ENCODE peak calls at places on chromosome 20, in nine cellular contexts. One of them, this sample, is unnamed.

GRCh38 chr20:53949319-53949839 is 121.0 kb downstream of the BCAS1 start:
- DNase-seq in brain microvascular endothelial cell: peak; percentile 95
- DNase-seq in Panc1: no peak
- DNase-seq in cardiac muscle cell: peak; percentile 88
- DNase-seq in IMR-90: peak; percentile 94
- DNase-seq in aorta: peak; percentile 84
- DNase-seq in small intestine: peak; percentile 55
- DNase-seq in heart right ventricle: peak; percentile 41
- DNase-seq in CD4-positive, alpha-beta T cell: peak; percentile 66
- DNase-seq in this sample: no peak

GRCh38 chr20:17878912-17879602 is 89.5 kb downstream of the SNX5 start:
- DNase-seq in brain microvascular endothelial cell: no peak
- DNase-seq in Panc1: no peak
- DNase-seq in cardiac muscle cell: no peak
- DNase-seq in IMR-90: no peak
- DNase-seq in aorta: no peak
- DNase-seq in small intestine: no peak
- DNase-seq in heart right ventricle: no peak
- DNase-seq in CD4-positive, alpha-beta T cell: no peak
- DNase-seq in this sample: no peak

GRCh38 chr20:41249371-41249770 is 68.2 kb downstream of the ZHX3 start:
- DNase-seq in brain microvascular endothelial cell: peak; percentile 92
- DNase-seq in Panc1: no peak
- DNase-seq in cardiac muscle cell: peak; percentile 94
- DNase-seq in IMR-90: peak; percentile 87
- DNase-seq in aorta: peak; percentile 86
- DNase-seq in small intestine: no peak
- DNase-seq in heart right ventricle: peak; percentile 57
- DNase-seq in CD4-positive, alpha-beta T cell: no peak
- DNase-seq in this sample: peak; percentile 90

GRCh38 chr20:409697-410559 is 1.8 kb downstream of the RBCK1 start:
- DNase-seq in brain microvascular endothelial cell: no peak
- DNase-seq in Panc1: no peak
- DNase-seq in cardiac muscle cell: no peak
- DNase-seq in IMR-90: no peak
- DNase-seq in aorta: no peak
- DNase-seq in small intestine: peak; percentile 37
- DNase-seq in heart right ventricle: no peak
- DNase-seq in CD4-positive, alpha-beta T cell: no peak
- DNase-seq in this sample: no peak

GRCh38 chr20:11807070-11807741 is 110.5 kb upstream of the BTBD3 start:
- DNase-seq in brain microvascular endothelial cell: peak; percentile 85
- DNase-seq in Panc1: no peak
- DNase-seq in cardiac muscle cell: peak; percentile 87
- DNase-seq in IMR-90: peak; percentile 93
- DNase-seq in aorta: no peak
- DNase-seq in small intestine: no peak
- DNase-seq in heart right ventricle: no peak
- DNase-seq in CD4-positive, alpha-beta T cell: no peak
- DNase-seq in this sample: no peak

GRCh38 chr20:8568068-8568467 is 436.0 kb downstream of the PLCB1 start:
- DNase-seq in brain microvascular endothelial cell: no peak
- DNase-seq in Panc1: no peak
- DNase-seq in cardiac muscle cell: peak; percentile 88
- DNase-seq in IMR-90: peak; percentile 24
- DNase-seq in aorta: no peak
- DNase-seq in small intestine: no peak
- DNase-seq in heart right ventricle: no peak
- DNase-seq in CD4-positive, alpha-beta T cell: no peak
- DNase-seq in this sample: no peak

GRCh38 chr20:3995067-3995748 is 20.1 kb downstream of the RNF24 start:
- DNase-seq in brain microvascular endothelial cell: peak; percentile 12
- DNase-seq in Panc1: no peak
- DNase-seq in cardiac muscle cell: peak; percentile 40
- DNase-seq in IMR-90: peak; percentile 44
- DNase-seq in aorta: no peak
- DNase-seq in small intestine: no peak
- DNase-seq in heart right ventricle: no peak
- DNase-seq in CD4-positive, alpha-beta T cell: no peak
- DNase-seq in this sample: no peak

GRCh38 chr20:17614812-17615644 is 45.2 kb downstream of the DSTN start:
- DNase-seq in brain microvascular endothelial cell: no peak
- DNase-seq in Panc1: no peak
- DNase-seq in cardiac muscle cell: no peak
- DNase-seq in IMR-90: no peak
- DNase-seq in aorta: peak; percentile 59
- DNase-seq in small intestine: no peak
- DNase-seq in heart right ventricle: no peak
- DNase-seq in CD4-positive, alpha-beta T cell: no peak
- DNase-seq in this sample: peak; percentile 79

GRCh38 chr20:20225325-20225724 is 142.6 kb upstream of the INSM1 start:
- DNase-seq in brain microvascular endothelial cell: no peak
- DNase-seq in Panc1: no peak
- DNase-seq in cardiac muscle cell: no peak
- DNase-seq in IMR-90: no peak
- DNase-seq in aorta: no peak
- DNase-seq in small intestine: no peak
- DNase-seq in heart right ventricle: no peak
- DNase-seq in CD4-positive, alpha-beta T cell: no peak
- DNase-seq in this sample: no peak

GRCh38 chr20:4040283-4041179 is 25.2 kb upstream of the RNF24 start:
- DNase-seq in brain microvascular endothelial cell: no peak
- DNase-seq in Panc1: no peak
- DNase-seq in cardiac muscle cell: peak; percentile 65
- DNase-seq in IMR-90: no peak
- DNase-seq in aorta: no peak
- DNase-seq in small intestine: peak; percentile 90
- DNase-seq in heart right ventricle: no peak
- DNase-seq in CD4-positive, alpha-beta T cell: no peak
- DNase-seq in this sample: no peak

DNA sequence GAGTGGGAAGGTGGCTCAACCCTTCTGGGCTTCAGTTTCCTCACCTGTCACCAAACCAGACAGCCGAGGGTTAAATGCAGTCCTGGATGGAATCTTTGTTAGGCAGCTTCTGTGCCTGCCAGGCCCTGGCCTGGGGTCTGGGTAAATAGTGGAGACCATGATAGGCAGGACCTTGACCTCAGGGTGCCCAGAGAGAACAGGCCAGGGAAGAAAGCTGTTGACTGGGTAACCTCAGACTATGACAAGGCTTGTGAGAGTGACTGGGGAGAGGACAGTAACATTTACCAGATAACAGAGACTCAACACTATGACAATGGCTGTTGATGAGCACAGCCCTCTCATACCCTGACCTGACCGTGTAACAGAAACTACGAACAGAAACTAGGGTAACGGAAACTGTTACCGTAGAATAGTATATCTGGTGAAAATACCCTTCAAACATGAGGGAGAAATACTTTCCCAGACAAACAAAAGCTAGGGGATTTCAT is 218.3 kb downstream of the PREX1 start:
- DNase-seq in brain microvascular endothelial cell: no peak
- DNase-seq in Panc1: no peak
- DNase-seq in cardiac muscle cell: no peak
- DNase-seq in IMR-90: no peak
- DNase-seq in aorta: peak; percentile 17
- DNase-seq in small intestine: no peak
- DNase-seq in heart right ventricle: no peak
- DNase-seq in CD4-positive, alpha-beta T cell: no peak
- DNase-seq in this sample: no peak
- H3K27ac ChIP-seq in brain microvascular endothelial cell: no peak overlapping the region
- H3K27ac ChIP-seq in Panc1: no peak overlapping the region
- H3K27ac ChIP-seq in cardiac muscle cell: no peak overlapping the region
- H3K27ac ChIP-seq in IMR-90: no peak overlapping the region
- H3K27ac ChIP-seq in aorta: no peak overlapping the region
- H3K27ac ChIP-seq in small intestine: no peak overlapping the region
- H3K27ac ChIP-seq in heart right ventricle: no peak overlapping the region
- H3K27ac ChIP-seq in CD4-positive, alpha-beta T cell: no peak overlapping the region
- H3K27ac ChIP-seq in this sample: no peak overlapping the region

GRCh38 chr20:64050261-64051032 is 1.0 kb upstream of the SOX18 start:
- DNase-seq in brain microvascular endothelial cell: no peak
- DNase-seq in Panc1: no peak
- DNase-seq in cardiac muscle cell: no peak
- DNase-seq in IMR-90: no peak
- DNase-seq in aorta: no peak
- DNase-seq in small intestine: no peak
- DNase-seq in heart right ventricle: no peak
- DNase-seq in CD4-positive, alpha-beta T cell: no peak
- DNase-seq in this sample: no peak

GRCh38 chr20:64048402-64049044 is 916 bp downstream of the SOX18 start:
- DNase-seq in brain microvascular endothelial cell: no peak
- DNase-seq in Panc1: no peak
- DNase-seq in cardiac muscle cell: peak; percentile 21
- DNase-seq in IMR-90: no peak
- DNase-seq in aorta: no peak
- DNase-seq in small intestine: no peak
- DNase-seq in heart right ventricle: no peak
- DNase-seq in CD4-positive, alpha-beta T cell: no peak
- DNase-seq in this sample: no peak

GRCh38 chr20:64051033-64051452 is 1.6 kb upstream of the SOX18 start:
- DNase-seq in brain microvascular endothelial cell: no peak
- DNase-seq in Panc1: no peak
- DNase-seq in cardiac muscle cell: no peak
- DNase-seq in IMR-90: no peak
- DNase-seq in aorta: no peak
- DNase-seq in small intestine: no peak
- DNase-seq in heart right ventricle: no peak
- DNase-seq in CD4-positive, alpha-beta T cell: no peak
- DNase-seq in this sample: no peak

GRCh38 chr20:64049060-64049886 is at the start of gene SOX18:
- DNase-seq in brain microvascular endothelial cell: no peak
- DNase-seq in Panc1: no peak
- DNase-seq in cardiac muscle cell: peak; percentile 56
- DNase-seq in IMR-90: peak; percentile 21
- DNase-seq in aorta: no peak
- DNase-seq in small intestine: no peak
- DNase-seq in heart right ventricle: peak; percentile 69
- DNase-seq in CD4-positive, alpha-beta T cell: no peak
- DNase-seq in this sample: no peak

DNA sequence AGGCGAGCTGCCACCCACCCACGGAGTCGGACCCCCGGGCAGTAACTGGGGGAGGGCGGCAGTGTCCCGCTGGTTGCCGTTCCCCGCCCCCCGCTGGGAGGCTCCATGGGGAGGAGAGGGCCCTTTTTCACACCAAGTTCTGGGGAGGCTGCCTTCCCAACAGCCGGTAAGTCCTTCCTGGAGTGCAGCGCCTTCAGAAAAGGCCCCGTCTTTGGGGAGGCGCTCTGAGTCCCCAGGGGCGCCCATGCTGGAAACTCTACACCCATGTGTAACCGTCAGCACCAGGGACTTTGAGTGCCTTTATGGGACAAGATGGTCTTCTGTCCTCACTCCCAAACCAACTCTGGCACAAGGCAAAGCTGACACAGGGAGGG is 435 bp upstream of the SOX18 start:
- DNase-seq in brain microvascular endothelial cell: no peak
- DNase-seq in Panc1: no peak
- DNase-seq in cardiac muscle cell: peak; percentile 45
- DNase-seq in IMR-90: no peak
- DNase-seq in aorta: no peak
- DNase-seq in small intestine: no peak
- DNase-seq in heart right ventricle: peak; percentile 64
- DNase-seq in CD4-positive, alpha-beta T cell: no peak
- DNase-seq in this sample: no peak
- H3K27ac ChIP-seq in brain microvascular endothelial cell: no peak overlapping the region
- H3K27ac ChIP-seq in Panc1: peak overlapping the region; percentile 84
- H3K27ac ChIP-seq in cardiac muscle cell: no peak overlapping the region
- H3K27ac ChIP-seq in IMR-90: no peak overlapping the region
- H3K27ac ChIP-seq in aorta: no peak overlapping the region
- H3K27ac ChIP-seq in small intestine: no peak overlapping the region
- H3K27ac ChIP-seq in heart right ventricle: peak overlapping the region; percentile 87
- H3K27ac ChIP-seq in CD4-positive, alpha-beta T cell: no peak overlapping the region
- H3K27ac ChIP-seq in this sample: no peak overlapping the region

DNA sequence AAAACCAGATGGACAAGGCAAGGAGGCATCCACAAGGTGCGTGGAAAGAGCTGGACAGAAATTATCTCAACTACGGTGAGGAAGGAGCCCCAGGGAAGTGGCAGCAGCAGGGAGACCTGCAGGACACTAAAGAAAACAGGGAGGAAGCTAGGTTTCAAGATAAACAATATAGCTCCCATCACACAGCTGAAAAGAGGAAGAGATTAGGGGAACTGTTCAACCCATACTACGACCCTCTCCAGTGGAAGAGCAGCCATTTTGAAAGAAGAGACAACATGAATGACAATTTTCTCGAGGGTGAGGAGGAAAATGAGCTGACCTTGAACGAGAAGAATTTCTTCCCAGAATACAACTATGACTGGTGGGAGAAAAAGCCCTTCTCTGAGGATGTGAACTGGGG is 26.8 kb downstream of the TRMT6 start:
- DNase-seq in brain microvascular endothelial cell: no peak
- DNase-seq in Panc1: no peak
- DNase-seq in cardiac muscle cell: no peak
- DNase-seq in IMR-90: no peak
- DNase-seq in aorta: no peak
- DNase-seq in small intestine: no peak
- DNase-seq in heart right ventricle: no peak
- DNase-seq in CD4-positive, alpha-beta T cell: no peak
- DNase-seq in this sample: no peak
- H3K27ac ChIP-seq in brain microvascular endothelial cell: no peak overlapping the region
- H3K27ac ChIP-seq in Panc1: no peak overlapping the region
- H3K27ac ChIP-seq in cardiac muscle cell: no peak overlapping the region
- H3K27ac ChIP-seq in IMR-90: no peak overlapping the region
- H3K27ac ChIP-seq in aorta: no peak overlapping the region
- H3K27ac ChIP-seq in small intestine: no peak overlapping the region
- H3K27ac ChIP-seq in heart right ventricle: no peak overlapping the region
- H3K27ac ChIP-seq in CD4-positive, alpha-beta T cell: no peak overlapping the region
- H3K27ac ChIP-seq in this sample: no peak overlapping the region

GRCh38 chr20:25324412-25324811 is 66.2 kb downstream of the ABHD12 start:
- DNase-seq in brain microvascular endothelial cell: no peak
- DNase-seq in Panc1: no peak
- DNase-seq in cardiac muscle cell: no peak
- DNase-seq in IMR-90: no peak
- DNase-seq in aorta: peak; percentile 89
- DNase-seq in small intestine: no peak
- DNase-seq in heart right ventricle: peak; percentile 31
- DNase-seq in CD4-positive, alpha-beta T cell: no peak
- DNase-seq in this sample: no peak

GRCh38 chr20:25323486-25324246 is 67.0 kb downstream of the ABHD12 start:
- DNase-seq in brain microvascular endothelial cell: no peak
- DNase-seq in Panc1: no peak
- DNase-seq in cardiac muscle cell: no peak
- DNase-seq in IMR-90: no peak
- DNase-seq in aorta: no peak
- DNase-seq in small intestine: peak; percentile 89
- DNase-seq in heart right ventricle: no peak
- DNase-seq in CD4-positive, alpha-beta T cell: no peak
- DNase-seq in this sample: no peak

GRCh38 chr20:25327521-25328235 is 63.0 kb downstream of the ABHD12 start:
- DNase-seq in brain microvascular endothelial cell: no peak
- DNase-seq in Panc1: no peak
- DNase-seq in cardiac muscle cell: no peak
- DNase-seq in IMR-90: peak; percentile 24
- DNase-seq in aorta: no peak
- DNase-seq in small intestine: no peak
- DNase-seq in heart right ventricle: no peak
- DNase-seq in CD4-positive, alpha-beta T cell: no peak
- DNase-seq in this sample: no peak

GRCh38 chr20:25325997-25326396 is 64.6 kb downstream of the ABHD12 start:
- DNase-seq in brain microvascular endothelial cell: no peak
- DNase-seq in Panc1: no peak
- DNase-seq in cardiac muscle cell: no peak
- DNase-seq in IMR-90: no peak
- DNase-seq in aorta: no peak
- DNase-seq in small intestine: no peak
- DNase-seq in heart right ventricle: no peak
- DNase-seq in CD4-positive, alpha-beta T cell: no peak
- DNase-seq in this sample: no peak

GRCh38 chr20:25325073-25325472 is 65.6 kb downstream of the ABHD12 start:
- DNase-seq in brain microvascular endothelial cell: no peak
- DNase-seq in Panc1: no peak
- DNase-seq in cardiac muscle cell: no peak
- DNase-seq in IMR-90: no peak
- DNase-seq in aorta: no peak
- DNase-seq in small intestine: no peak
- DNase-seq in heart right ventricle: no peak
- DNase-seq in CD4-positive, alpha-beta T cell: no peak
- DNase-seq in this sample: no peak
- H3K27ac ChIP-seq in brain microvascular endothelial cell: no peak overlapping the region
- H3K27ac ChIP-seq in Panc1: no peak overlapping the region
- H3K27ac ChIP-seq in cardiac muscle cell: no peak overlapping the region
- H3K27ac ChIP-seq in IMR-90: no peak overlapping the region
- H3K27ac ChIP-seq in aorta: no peak overlapping the region
- H3K27ac ChIP-seq in small intestine: no peak overlapping the region
- H3K27ac ChIP-seq in heart right ventricle: no peak overlapping the region
- H3K27ac ChIP-seq in CD4-positive, alpha-beta T cell: no peak overlapping the region
- H3K27ac ChIP-seq in this sample: no peak overlapping the region

This sample was measured in coronary artery.